ENCODE peak calls at places on chromosomes 12 and 14, in six cellular contexts. V is keratinocyte, A is left ventricle myocardium inferior, R is H9, C is neuronal stem cell, J is ovary. Y is an unnamed sample. For H3K9me3 and H3K4me1, the result is how much of the 10 kb centered on the place peaks cover.

GRCh38 chr14:105888784-105889665 is 362.6 kb downstream of the TMEM121 start:
- DNase-seq in V (no peak), A (peak), R (no peak), C (no peak), J (no peak), Y (peak)

GRCh38 chr14:72142328-72142727 is 210.1 kb downstream of the RGS6 start:
- DNase-seq in V (no peak), A (no peak), R (no peak), C (no peak), J (no peak), Y (no peak)

GRCh38 chr12:9064201-9064814 is 51.4 kb downstream of the A2M start:
- DNase-seq in V (no peak), A (peak), R (peak), C (peak), J (peak), Y (peak)

GRCh38 chr14:59986556-59987059 is 66.7 kb downstream of the LRRC9 start:
- DNase-seq in V (no peak), A (no peak), R (no peak), C (no peak), J (no peak), Y (no peak)

GRCh38 chr14:92728781-92729364 is 19.6 kb downstream of the LGMN start:
- DNase-seq in V (peak), A (no peak), R (no peak), C (no peak), J (no peak), Y (no peak)

GRCh38 chr14:50311337-50311973 is 574 bp downstream of the L2HGDH start:
- DNase-seq in V (peak), A (no peak), R (no peak), C (peak), J (no peak), Y (no peak)

GRCh38 chr12:53623986-53624385 is 2.2 kb downstream of the ATF7 start:
- DNase-seq in V (no peak), A (no peak), R (no peak), C (no peak), J (no peak), Y (no peak)

GRCh38 chr12:101768781-101769180 is 29.5 kb upstream of the SYCP3 start:
- DNase-seq in V (no peak), A (no peak), R (no peak), C (no peak), J (no peak), Y (no peak)

GRCh38 chr14:21258889-21259787 is 10.1 kb downstream of the HNRNPC start:
- DNase-seq in V (no peak), A (no peak), R (no peak), C (no peak), J (no peak), Y (no peak)
- H3K9me3 ChIP-seq in V (under half), A (under half), R (under half), C (under half), J (under half), Y (under half)

DNA sequence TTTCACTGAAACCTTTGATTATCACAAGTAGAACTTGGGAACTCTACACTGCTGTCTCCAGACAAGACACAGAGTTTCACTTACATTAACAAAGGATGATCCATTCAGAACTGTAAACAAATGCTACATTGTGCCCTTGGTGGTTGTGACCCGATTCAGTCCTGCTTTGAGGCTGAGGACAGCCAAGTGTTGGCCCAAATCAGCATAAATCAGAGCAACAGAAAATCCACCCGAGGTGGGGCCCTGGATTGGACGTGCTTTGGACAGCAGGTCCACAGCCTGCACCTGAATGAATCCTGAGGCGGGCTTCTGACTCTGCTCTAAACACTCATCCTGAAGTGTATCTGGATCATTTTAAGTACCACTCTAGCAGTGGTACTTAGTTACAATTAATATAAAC is 68.8 kb downstream of the PPP2R5C start:
- DNase-seq in V (no peak), A (no peak), R (no peak), C (no peak), J (no peak), Y (no peak)
- H3K4me1 ChIP-seq in V (under half), A (half or more), R (under half), C (under half), J (under half), Y (under half)

DNA sequence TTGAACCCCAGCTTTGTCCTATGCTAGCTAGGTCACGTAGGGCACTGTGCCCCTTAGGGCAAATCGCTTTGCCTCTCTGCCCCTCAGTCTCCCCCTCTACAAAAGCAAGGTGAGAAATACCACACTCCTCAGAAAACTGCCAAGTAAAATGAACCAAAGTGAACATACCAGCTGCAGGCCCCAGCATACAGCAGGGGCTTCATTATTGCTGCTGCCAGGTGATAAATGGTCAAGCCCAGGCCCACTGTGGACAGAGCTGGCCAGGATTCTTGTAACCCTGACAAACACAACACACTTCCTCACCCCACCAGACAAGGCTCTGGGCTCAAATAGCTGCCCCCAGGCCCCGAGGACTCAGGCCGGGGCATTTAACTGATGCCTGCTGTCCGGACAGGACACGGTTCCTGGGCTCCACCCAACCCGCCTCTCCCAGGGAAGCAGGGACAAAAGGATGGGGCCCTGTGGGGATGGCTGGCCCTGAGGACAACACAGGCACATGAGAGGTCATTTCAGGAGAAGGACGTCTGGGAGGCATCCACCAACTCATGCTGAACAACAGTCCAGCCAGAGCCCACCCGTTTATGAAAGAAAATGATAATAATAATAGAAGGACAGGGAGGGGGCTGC is 36.7 kb downstream of the NCOR2 start:
- DNase-seq in V (no peak), A (no peak), R (no peak), C (no peak), J (no peak), Y (no peak)
- H3K27ac ChIP-seq in V (no peak), A (peak), R (no peak), C (peak), J (no peak), Y (no peak)

DNA sequence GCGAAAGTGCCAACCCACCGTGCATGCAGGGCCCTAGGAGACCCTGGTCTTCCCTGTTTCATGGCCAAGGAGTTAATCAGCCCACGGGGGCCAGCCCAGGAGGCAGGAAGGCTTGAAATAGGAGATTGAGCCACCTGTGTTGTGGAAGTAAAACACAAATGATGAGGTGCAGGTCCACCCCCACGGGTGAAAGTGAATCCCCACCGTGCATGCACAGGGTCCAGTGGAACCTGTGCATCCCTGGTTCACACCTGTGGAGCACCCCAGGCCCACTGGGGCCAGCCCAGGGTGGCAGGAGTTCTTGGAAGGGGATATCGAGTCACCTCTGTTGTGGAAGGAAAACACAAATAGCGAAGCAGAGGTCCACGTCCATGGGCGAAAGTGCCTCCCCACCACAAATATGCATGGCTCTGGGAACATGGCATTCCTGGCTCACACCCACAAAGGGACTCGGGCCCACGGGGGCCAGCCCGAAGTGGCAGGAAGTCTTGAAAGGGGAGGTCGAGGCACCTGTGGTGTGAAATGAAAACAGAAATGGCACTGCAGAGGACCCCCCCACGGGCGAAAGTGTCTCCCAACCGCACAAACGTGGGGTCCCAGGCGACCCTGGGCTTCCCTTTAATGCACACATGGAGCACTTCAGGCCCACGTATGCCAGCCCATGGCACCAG is 381.5 kb downstream of the ALG10 start:
- DNase-seq in V (no peak), A (peak), R (peak), C (no peak), J (peak), Y (peak)
- H3K9me3 ChIP-seq in V (under half), A (half or more), R (half or more), C (under half), J (under half), Y (under half)

DNA sequence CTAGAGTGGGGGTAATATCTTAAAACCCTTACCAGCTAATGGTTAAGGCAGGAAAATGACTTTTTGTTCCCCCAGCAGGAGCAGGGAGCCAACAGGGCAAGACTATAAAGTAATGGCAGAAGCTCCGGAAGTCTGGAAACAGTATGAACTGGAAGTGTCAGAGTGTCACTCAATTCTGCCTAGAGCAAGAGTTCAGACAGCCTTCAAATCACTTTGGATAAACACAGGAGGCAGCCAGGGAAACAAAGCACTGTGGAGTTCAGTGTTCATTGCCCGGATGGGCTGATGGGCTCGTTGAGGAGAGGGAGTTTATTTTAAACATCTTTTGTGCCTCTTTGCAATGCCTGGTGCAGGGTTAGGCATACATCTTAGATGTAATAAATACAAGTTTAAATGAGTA is 16.5 kb upstream of the DYRK2 start:
- DNase-seq in V (no peak), A (no peak), R (no peak), C (no peak), J (no peak), Y (no peak)
- H3K4me1 ChIP-seq in V (under half), A (under half), R (under half), C (under half), J (under half), Y (under half)

GRCh38 chr12:110933326-110933974 is 13.1 kb upstream of the MYL2 start:
- DNase-seq in V (no peak), A (no peak), R (peak), C (no peak), J (no peak), Y (no peak)
- H3K27ac ChIP-seq in V (no peak), A (peak), R (no peak), C (no peak), J (no peak), Y (no peak)

GRCh38 chr14:98840511-98840910 is 431.5 kb downstream of the BCL11B start:
- DNase-seq in V (no peak), A (no peak), R (no peak), C (no peak), J (no peak), Y (no peak)
- H3K9me3 ChIP-seq in V (under half), A (under half), R (under half), C (under half), J (under half), Y (under half)